ENCODE peak calls at places on chromosome 13, in seven cellular contexts. One of them, this sample, is unnamed.

GRCh38 chr13:106036870-106037269 is 498.6 kb downstream of the EFNB2 start:
- DNase-seq in astrocyte of the spinal cord: no peak
- DNase-seq in adrenal gland: no peak
- DNase-seq in tibial nerve: no peak
- DNase-seq in ascending aorta: no peak
- DNase-seq in CD4-positive, alpha-beta T cell: no peak
- DNase-seq in Peyer's patch: no peak
- DNase-seq in this sample: no peak

GRCh38 chr13:50801087-50801931 is 42.2 kb downstream of the DLEU7 start:
- DNase-seq in astrocyte of the spinal cord: peak
- DNase-seq in ascending aorta: peak
- DNase-seq in tibial nerve: peak
- DNase-seq in CD4-positive, alpha-beta T cell: peak
- DNase-seq in Peyer's patch: peak
- DNase-seq in adrenal gland: peak
- DNase-seq in this sample: peak

GRCh38 chr13:31922724-31923123 is 108.8 kb upstream of the FRY start:
- DNase-seq in CD4-positive, alpha-beta T cell: no peak
- DNase-seq in ascending aorta: no peak
- DNase-seq in adrenal gland: no peak
- DNase-seq in Peyer's patch: no peak
- DNase-seq in astrocyte of the spinal cord: no peak
- DNase-seq in tibial nerve: no peak
- DNase-seq in this sample: no peak

GRCh38 chr13:113814435-113814821 is 49.4 kb downstream of the GAS6 start:
- DNase-seq in Peyer's patch: no peak
- DNase-seq in astrocyte of the spinal cord: peak
- DNase-seq in CD4-positive, alpha-beta T cell: no peak
- DNase-seq in tibial nerve: no peak
- DNase-seq in ascending aorta: no peak
- DNase-seq in adrenal gland: no peak
- DNase-seq in this sample: no peak

GRCh38 chr13:66795636-66796035 is 434.5 kb downstream of the PCDH9 start:
- DNase-seq in ascending aorta: no peak
- DNase-seq in Peyer's patch: no peak
- DNase-seq in tibial nerve: no peak
- DNase-seq in adrenal gland: no peak
- DNase-seq in CD4-positive, alpha-beta T cell: no peak
- DNase-seq in astrocyte of the spinal cord: no peak
- DNase-seq in this sample: no peak

GRCh38 chr13:84315527-84315926 is 433.3 kb upstream of the SLITRK1 start:
- DNase-seq in CD4-positive, alpha-beta T cell: no peak
- DNase-seq in Peyer's patch: no peak
- DNase-seq in tibial nerve: no peak
- DNase-seq in ascending aorta: no peak
- DNase-seq in astrocyte of the spinal cord: no peak
- DNase-seq in adrenal gland: no peak
- DNase-seq in this sample: no peak

GRCh38 chr13:53138369-53139036 is 109.9 kb downstream of the OLFM4 start:
- DNase-seq in adrenal gland: no peak
- DNase-seq in astrocyte of the spinal cord: no peak
- DNase-seq in Peyer's patch: no peak
- DNase-seq in tibial nerve: peak
- DNase-seq in CD4-positive, alpha-beta T cell: no peak
- DNase-seq in ascending aorta: no peak
- DNase-seq in this sample: no peak

GRCh38 chr13:73250061-73250460 is 191.3 kb downstream of the KLF5 start:
- DNase-seq in adrenal gland: no peak
- DNase-seq in astrocyte of the spinal cord: no peak
- DNase-seq in ascending aorta: no peak
- DNase-seq in Peyer's patch: no peak
- DNase-seq in tibial nerve: no peak
- DNase-seq in CD4-positive, alpha-beta T cell: no peak
- DNase-seq in this sample: no peak

GRCh38 chr13:78587395-78587794 is 16.0 kb downstream of the POU4F1 start:
- DNase-seq in ascending aorta: no peak
- DNase-seq in Peyer's patch: no peak
- DNase-seq in tibial nerve: no peak
- DNase-seq in CD4-positive, alpha-beta T cell: no peak
- DNase-seq in adrenal gland: no peak
- DNase-seq in astrocyte of the spinal cord: no peak
- DNase-seq in this sample: no peak

GRCh38 chr13:30898721-30899188 is 7.3 kb upstream of the MEDAG start:
- DNase-seq in CD4-positive, alpha-beta T cell: no peak
- DNase-seq in adrenal gland: peak
- DNase-seq in tibial nerve: peak
- DNase-seq in ascending aorta: peak
- DNase-seq in astrocyte of the spinal cord: peak
- DNase-seq in Peyer's patch: no peak
- DNase-seq in this sample: no peak

GRCh38 chr13:63044617-63045016 is 1629.0 kb upstream of the PCDH20 start:
- DNase-seq in tibial nerve: no peak
- DNase-seq in adrenal gland: no peak
- DNase-seq in ascending aorta: no peak
- DNase-seq in Peyer's patch: no peak
- DNase-seq in astrocyte of the spinal cord: no peak
- DNase-seq in CD4-positive, alpha-beta T cell: no peak
- DNase-seq in this sample: no peak

GRCh38 chr13:97454699-97455098 is 20.7 kb downstream of the RAP2A start:
- DNase-seq in CD4-positive, alpha-beta T cell: no peak
- DNase-seq in astrocyte of the spinal cord: no peak
- DNase-seq in tibial nerve: no peak
- DNase-seq in adrenal gland: no peak
- DNase-seq in ascending aorta: no peak
- DNase-seq in Peyer's patch: no peak
- DNase-seq in this sample: no peak

GRCh38 chr13:33678906-33679657 is 138.9 kb upstream of the RFC3 start:
- DNase-seq in astrocyte of the spinal cord: peak
- DNase-seq in Peyer's patch: peak
- DNase-seq in tibial nerve: peak
- DNase-seq in ascending aorta: peak
- DNase-seq in CD4-positive, alpha-beta T cell: peak
- DNase-seq in adrenal gland: peak
- DNase-seq in this sample: no peak

GRCh38 chr13:106151056-106151699 is 384.3 kb downstream of the EFNB2 start:
- DNase-seq in CD4-positive, alpha-beta T cell: no peak
- DNase-seq in adrenal gland: no peak
- DNase-seq in Peyer's patch: no peak
- DNase-seq in astrocyte of the spinal cord: peak
- DNase-seq in tibial nerve: no peak
- DNase-seq in ascending aorta: no peak
- DNase-seq in this sample: no peak

GRCh38 chr13:28449826-28450773 is 44.8 kb downstream of the FLT1 start:
- DNase-seq in adrenal gland: no peak
- DNase-seq in astrocyte of the spinal cord: no peak
- DNase-seq in Peyer's patch: no peak
- DNase-seq in ascending aorta: no peak
- DNase-seq in tibial nerve: no peak
- DNase-seq in CD4-positive, alpha-beta T cell: no peak
- DNase-seq in this sample: no peak

GRCh38 chr13:114285166-114285808 is 3.9 kb downstream of the UPF3A start:
- DNase-seq in adrenal gland: no peak
- DNase-seq in tibial nerve: no peak
- DNase-seq in Peyer's patch: no peak
- DNase-seq in ascending aorta: no peak
- DNase-seq in astrocyte of the spinal cord: peak
- DNase-seq in CD4-positive, alpha-beta T cell: no peak
- DNase-seq in this sample: no peak

GRCh38 chr13:97067342-97067895 is 73.1 kb upstream of the OXGR1 start:
- DNase-seq in Peyer's patch: no peak
- DNase-seq in ascending aorta: no peak
- DNase-seq in adrenal gland: no peak
- DNase-seq in CD4-positive, alpha-beta T cell: no peak
- DNase-seq in tibial nerve: no peak
- DNase-seq in astrocyte of the spinal cord: peak
- DNase-seq in this sample: no peak

GRCh38 chr13:52195052-52195837 is 35.8 kb upstream of the NEK3 start:
- DNase-seq in ascending aorta: peak
- DNase-seq in adrenal gland: peak
- DNase-seq in CD4-positive, alpha-beta T cell: peak
- DNase-seq in tibial nerve: peak
- DNase-seq in astrocyte of the spinal cord: peak
- DNase-seq in Peyer's patch: peak
- DNase-seq in this sample: no peak

GRCh38 chr13:27338816-27339215 is 68.2 kb downstream of the RASL11A start:
- DNase-seq in Peyer's patch: no peak
- DNase-seq in ascending aorta: no peak
- DNase-seq in CD4-positive, alpha-beta T cell: no peak
- DNase-seq in astrocyte of the spinal cord: no peak
- DNase-seq in adrenal gland: no peak
- DNase-seq in tibial nerve: no peak
- DNase-seq in this sample: no peak
- TF ChIP-seq CTCF in Peyer's patch: no peak
- TF ChIP-seq CTCF in ascending aorta: no peak
- TF ChIP-seq CTCF in CD4-positive, alpha-beta T cell: no peak
- TF ChIP-seq CTCF in astrocyte of the spinal cord: peak
- TF ChIP-seq CTCF in adrenal gland: no peak
- TF ChIP-seq CTCF in tibial nerve: no peak
- TF ChIP-seq CTCF in this sample: no peak

GRCh38 chr13:20124303-20124702 is 36.5 kb downstream of the GJA3 start:
- DNase-seq in astrocyte of the spinal cord: no peak
- DNase-seq in ascending aorta: no peak
- DNase-seq in tibial nerve: no peak
- DNase-seq in Peyer's patch: no peak
- DNase-seq in adrenal gland: no peak
- DNase-seq in CD4-positive, alpha-beta T cell: no peak
- DNase-seq in this sample: no peak
- TF ChIP-seq CTCF in astrocyte of the spinal cord: no peak
- TF ChIP-seq CTCF in ascending aorta: no peak
- TF ChIP-seq CTCF in tibial nerve: no peak
- TF ChIP-seq CTCF in Peyer's patch: no peak
- TF ChIP-seq CTCF in adrenal gland: no peak
- TF ChIP-seq CTCF in CD4-positive, alpha-beta T cell: no peak
- TF ChIP-seq CTCF in this sample: no peak

GRCh38 chr13:59545007-59545406 is 618.7 kb downstream of the DIAPH3 start:
- DNase-seq in adrenal gland: no peak
- DNase-seq in tibial nerve: no peak
- DNase-seq in ascending aorta: no peak
- DNase-seq in CD4-positive, alpha-beta T cell: no peak
- DNase-seq in astrocyte of the spinal cord: no peak
- DNase-seq in Peyer's patch: no peak
- DNase-seq in this sample: no peak
- TF ChIP-seq CTCF in adrenal gland: no peak
- TF ChIP-seq CTCF in tibial nerve: no peak
- TF ChIP-seq CTCF in ascending aorta: no peak
- TF ChIP-seq CTCF in CD4-positive, alpha-beta T cell: no peak
- TF ChIP-seq CTCF in astrocyte of the spinal cord: no peak
- TF ChIP-seq CTCF in Peyer's patch: no peak
- TF ChIP-seq CTCF in this sample: no peak

DNA sequence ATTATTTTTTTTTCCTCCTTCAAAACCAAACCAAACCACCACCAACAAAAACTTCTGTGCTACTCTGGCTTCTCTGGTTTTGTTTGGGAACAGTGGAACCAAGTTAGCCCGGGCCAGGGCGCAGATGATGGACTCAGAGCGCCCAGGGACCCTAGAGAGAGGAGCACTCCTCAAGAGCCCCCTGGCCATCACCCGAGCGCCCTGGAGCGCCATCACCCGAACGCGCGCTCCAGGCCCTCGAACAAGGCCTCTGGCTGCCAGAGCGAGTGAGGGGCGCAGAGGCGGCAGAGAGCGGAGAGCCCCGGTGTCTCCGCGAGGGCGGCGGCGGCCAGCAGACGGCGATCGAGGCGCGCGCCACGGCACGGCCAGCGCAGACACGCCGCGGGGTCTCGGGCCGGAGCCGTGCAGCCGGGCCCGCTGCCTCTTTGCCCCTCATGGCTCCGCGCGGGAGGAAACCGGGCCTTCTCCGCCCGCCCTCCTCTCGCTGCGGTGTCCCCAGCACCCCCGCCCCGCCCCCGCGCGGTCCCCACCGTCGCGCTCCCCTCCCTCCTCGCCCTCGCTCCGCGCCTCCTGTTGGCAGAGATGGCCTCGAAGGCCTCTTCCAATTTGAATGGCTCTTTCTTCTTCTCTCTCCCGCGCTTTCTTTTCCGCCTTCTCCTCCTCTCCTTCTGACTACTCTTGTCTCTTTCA is 4.2 kb upstream of the SOX1 start:
- DNase-seq in ascending aorta: no peak
- DNase-seq in Peyer's patch: no peak
- DNase-seq in tibial nerve: no peak
- DNase-seq in adrenal gland: no peak
- DNase-seq in CD4-positive, alpha-beta T cell: no peak
- DNase-seq in astrocyte of the spinal cord: no peak
- DNase-seq in this sample: peak
- TF ChIP-seq CTCF in ascending aorta: no peak
- TF ChIP-seq CTCF in Peyer's patch: no peak
- TF ChIP-seq CTCF in tibial nerve: no peak
- TF ChIP-seq CTCF in adrenal gland: no peak
- TF ChIP-seq CTCF in CD4-positive, alpha-beta T cell: no peak
- TF ChIP-seq CTCF in astrocyte of the spinal cord: peak
- TF ChIP-seq CTCF in this sample: peak

GRCh38 chr13:108083056-108083455 is 132.3 kb downstream of the LIG4 start:
- DNase-seq in tibial nerve: no peak
- DNase-seq in ascending aorta: no peak
- DNase-seq in CD4-positive, alpha-beta T cell: no peak
- DNase-seq in astrocyte of the spinal cord: peak
- DNase-seq in Peyer's patch: no peak
- DNase-seq in adrenal gland: no peak
- DNase-seq in this sample: no peak

GRCh38 chr13:108082481-108082880 is 132.9 kb downstream of the LIG4 start:
- DNase-seq in astrocyte of the spinal cord: no peak
- DNase-seq in Peyer's patch: no peak
- DNase-seq in CD4-positive, alpha-beta T cell: no peak
- DNase-seq in adrenal gland: no peak
- DNase-seq in tibial nerve: no peak
- DNase-seq in ascending aorta: no peak
- DNase-seq in this sample: no peak

GRCh38 chr13:108084840-108085239 is 130.5 kb downstream of the LIG4 start:
- DNase-seq in Peyer's patch: no peak
- DNase-seq in ascending aorta: no peak
- DNase-seq in CD4-positive, alpha-beta T cell: no peak
- DNase-seq in astrocyte of the spinal cord: no peak
- DNase-seq in adrenal gland: no peak
- DNase-seq in tibial nerve: no peak
- DNase-seq in this sample: no peak

GRCh38 chr13:108087813-108088212 is 127.5 kb downstream of the LIG4 start:
- DNase-seq in ascending aorta: no peak
- DNase-seq in tibial nerve: no peak
- DNase-seq in CD4-positive, alpha-beta T cell: no peak
- DNase-seq in astrocyte of the spinal cord: no peak
- DNase-seq in Peyer's patch: no peak
- DNase-seq in adrenal gland: no peak
- DNase-seq in this sample: no peak

GRCh38 chr13:108086678-108087077 is 128.7 kb downstream of the LIG4 start:
- DNase-seq in astrocyte of the spinal cord: peak
- DNase-seq in ascending aorta: no peak
- DNase-seq in adrenal gland: no peak
- DNase-seq in tibial nerve: no peak
- DNase-seq in CD4-positive, alpha-beta T cell: no peak
- DNase-seq in Peyer's patch: no peak
- DNase-seq in this sample: no peak
- TF ChIP-seq CTCF in astrocyte of the spinal cord: peak
- TF ChIP-seq CTCF in ascending aorta: no peak
- TF ChIP-seq CTCF in adrenal gland: no peak
- TF ChIP-seq CTCF in tibial nerve: no peak
- TF ChIP-seq CTCF in CD4-positive, alpha-beta T cell: no peak
- TF ChIP-seq CTCF in Peyer's patch: no peak
- TF ChIP-seq CTCF in this sample: no peak

DNA sequence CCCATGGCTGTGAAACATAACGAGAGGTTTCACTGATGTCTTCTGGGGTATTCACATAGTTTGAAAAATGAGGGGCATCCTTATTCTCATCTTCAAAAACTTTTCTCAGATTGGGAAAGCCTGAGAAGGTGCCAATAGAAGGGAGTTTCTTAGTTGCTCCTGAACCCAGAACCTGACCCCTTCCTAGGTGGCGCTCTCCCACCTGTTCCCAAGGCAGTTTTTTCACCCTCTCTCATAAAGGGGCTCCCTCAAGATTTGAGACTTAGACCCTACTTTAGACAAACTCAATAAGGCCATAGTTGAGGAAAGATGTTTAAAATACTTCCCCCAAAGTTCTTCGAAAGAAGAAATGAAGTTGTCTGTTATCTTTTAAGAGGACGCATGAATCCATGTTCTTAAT is 142.2 kb downstream of the FGF9 start:
- DNase-seq in tibial nerve: no peak
- DNase-seq in astrocyte of the spinal cord: no peak
- DNase-seq in ascending aorta: no peak
- DNase-seq in CD4-positive, alpha-beta T cell: no peak
- DNase-seq in Peyer's patch: no peak
- DNase-seq in adrenal gland: no peak
- DNase-seq in this sample: no peak
- TF ChIP-seq CTCF in tibial nerve: no peak
- TF ChIP-seq CTCF in astrocyte of the spinal cord: no peak
- TF ChIP-seq CTCF in ascending aorta: no peak
- TF ChIP-seq CTCF in CD4-positive, alpha-beta T cell: no peak
- TF ChIP-seq CTCF in Peyer's patch: no peak
- TF ChIP-seq CTCF in adrenal gland: no peak
- TF ChIP-seq CTCF in this sample: no peak

This sample was measured in mesothelial cell of epicardium.